ENCODE peak calls at places on chromosome 22, in four cellular contexts. N is neuronal stem cell, Y is HCT116, T is neural progenitor cell. E is an unnamed sample.
A peak's percentile ranks its signal among the peaks of the same experiment; 100 is the strongest.

GRCh38 chr22:50684986-50685385 is 12.4 kb downstream of the SHANK3 start:
- DNase-seq in N (no peak), Y (no peak), T (peak; percentile 1), E (peak; percentile 36)

GRCh38 chr22:48670317-48670716 is 1157.4 kb downstream of the BRD1 start:
- DNase-seq in N (no peak), Y (no peak), T (no peak), E (no peak)

GRCh38 chr22:27772370-27773235 is 29.0 kb downstream of the MN1 start:
- DNase-seq in N (no peak), Y (no peak), T (no peak), E (no peak)

GRCh38 chr22:46735747-46736608 is 2.1 kb downstream of the CERK start:
- DNase-seq in N (no peak), Y (no peak), T (peak; percentile 60), E (peak; percentile 77)

GRCh38 chr22:47289316-47289985 is 527.0 kb downstream of the TBC1D22A start:
- DNase-seq in N (no peak), Y (no peak), T (no peak), E (no peak)

GRCh38 chr22:47697861-47698260 is 935.4 kb downstream of the TBC1D22A start:
- DNase-seq in N (no peak), Y (no peak), T (no peak), E (no peak)

GRCh38 chr22:28017859-28018258 is 98.8 kb upstream of the PITPNB start:
- DNase-seq in N (no peak), Y (no peak), T (no peak), E (no peak)

GRCh38 chr22:20450551-20450906 is 12.9 kb upstream of the SCARF2 start:
- DNase-seq in N (no peak), Y (no peak), T (no peak), E (no peak)

GRCh38 chr22:27462190-27462589 is 339.4 kb downstream of the MN1 start:
- DNase-seq in N (peak; percentile 70), Y (no peak), T (peak; percentile 85), E (no peak)

GRCh38 chr22:27213291-27213690 is 555.9 kb downstream of the MIAT start:
- DNase-seq in N (no peak), Y (no peak), T (no peak), E (no peak)

GRCh38 chr22:22548349-22548716 is 10.7 kb downstream of the PRAME start:
- DNase-seq in N (no peak), Y (no peak), T (no peak), E (no peak)
- H3K4me2 ChIP-seq in N (no peak overlapping the region), Y (no peak overlapping the region), T (no peak overlapping the region), E (no peak overlapping the region)

GRCh38 chr22:29155966-29156365 is 49.7 kb upstream of the EMID1 start:
- DNase-seq in N (no peak), Y (no peak), T (no peak), E (no peak)

GRCh38 chr22:29157759-29158535 is 47.7 kb upstream of the EMID1 start:
- DNase-seq in N (no peak), Y (peak; percentile 15), T (peak; percentile 14), E (no peak)

GRCh38 chr22:29156507-29156906 is 49.2 kb upstream of the EMID1 start:
- DNase-seq in N (no peak), Y (no peak), T (peak; percentile 64), E (no peak)

GRCh38 chr22:29154364-29155048 is 51.2 kb upstream of the EMID1 start:
- DNase-seq in N (peak; percentile 75), Y (peak; percentile 34), T (peak; percentile 88), E (peak; percentile 74)

GRCh38 chr22:29158546-29158945 is 47.1 kb upstream of the EMID1 start:
- DNase-seq in N (no peak), Y (no peak), T (no peak), E (no peak)
- H3K9ac ChIP-seq in N (no peak overlapping the region), Y (no peak overlapping the region), T (no peak overlapping the region), E (no peak overlapping the region)

DNA sequence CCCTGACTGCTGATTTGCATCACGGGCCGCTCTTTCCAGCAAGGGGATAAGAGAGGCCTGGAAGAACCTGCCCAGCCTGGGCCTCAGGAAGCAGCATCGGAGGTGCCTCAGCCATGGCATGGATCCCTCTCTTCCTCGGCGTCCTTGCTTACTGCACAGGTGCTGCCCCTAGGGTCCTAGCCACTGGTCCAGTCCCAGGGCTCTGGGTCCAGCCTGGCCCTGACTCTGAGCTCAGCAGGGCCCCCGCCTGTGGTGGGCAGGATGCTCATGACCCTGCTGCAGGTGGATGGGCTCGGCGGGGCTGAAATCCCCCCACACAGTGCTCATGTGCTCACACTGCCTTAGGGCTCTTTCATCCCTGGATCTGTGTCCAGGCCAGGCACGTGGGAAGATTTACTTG is 7.0 kb upstream of the IGLL5 start:
- DNase-seq in N (no peak), Y (no peak), T (no peak), E (no peak)
- H3K4me2 ChIP-seq in N (no peak overlapping the region), Y (no peak overlapping the region), T (no peak overlapping the region), E (no peak overlapping the region)

DNA sequence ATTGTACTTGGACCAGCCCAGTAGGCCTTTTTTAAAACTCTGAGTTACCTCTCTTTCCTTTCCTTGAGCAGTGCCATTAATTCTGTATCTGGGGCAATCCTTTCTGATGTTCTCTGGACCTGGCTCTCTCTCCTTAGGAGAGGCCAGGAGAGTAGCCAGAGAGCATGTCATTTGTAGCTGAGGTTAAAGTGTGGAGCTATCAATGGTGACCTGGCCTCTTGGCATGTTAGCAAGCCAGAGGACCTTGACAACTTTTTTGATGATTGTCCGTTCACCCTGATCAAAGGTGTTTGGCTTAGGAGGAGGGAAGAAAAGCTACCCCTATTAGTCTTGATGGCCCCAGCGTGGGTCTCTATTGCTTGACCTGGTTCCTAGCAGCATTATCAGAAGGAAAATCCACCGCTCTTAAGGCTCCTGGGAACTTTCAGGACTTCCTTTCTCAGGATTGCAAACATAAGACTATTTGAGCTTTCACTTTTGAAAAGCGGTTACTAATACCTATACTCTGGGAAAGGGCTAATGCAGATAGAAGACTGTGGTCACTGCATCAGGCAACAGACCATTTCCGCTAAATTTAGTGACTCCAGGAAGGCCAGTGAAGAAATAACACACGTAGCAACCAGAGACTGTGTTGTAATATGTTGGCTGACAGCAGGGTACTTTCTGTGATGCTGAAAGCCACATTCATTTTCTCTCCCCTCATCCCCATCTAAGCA is 18.2 kb downstream of the LIMK2 start:
- DNase-seq in N (no peak), Y (no peak), T (no peak), E (peak; percentile 53)
- H3K9ac ChIP-seq in N (no peak overlapping the region), Y (no peak overlapping the region), T (no peak overlapping the region), E (peak overlapping the region; percentile 52)

GRCh38 chr22:25069758-25070461 is 117.4 kb downstream of the KIAA1671 start:
- DNase-seq in N (no peak), Y (no peak), T (no peak), E (peak; percentile 60)
- H3K4me2 ChIP-seq in N (no peak overlapping the region), Y (no peak overlapping the region), T (no peak overlapping the region), E (no peak overlapping the region)

GRCh38 chr22:22520020-22520656 is at the start of gene ZNF280A:
- DNase-seq in N (no peak), Y (peak; percentile 51), T (peak; percentile 47), E (peak; percentile 7)
- H3K9ac ChIP-seq in N (no peak within 1 kb of the TSS), Y (peak within 1 kb of the TSS; percentile 15), T (no peak within 1 kb of the TSS), E (no peak within 1 kb of the TSS)